ENCODE peak calls at places on chromosomes 4 and X, in nine cellular contexts. Z, W, B, H, P, X, G, E and L are unnamed samples.

GRCh38 chrX:24607616-24608015 is 39.5 kb downstream of the PCYT1B start:
- DNase-seq in Z (no peak), W (no peak), B (no peak), H (no peak), P (no peak), X (no peak), G (no peak), E (no peak), L (no peak)

GRCh38 chr4:37793562-37793961 is 32.9 kb upstream of the PGM2 start:
- DNase-seq in Z (peak; percentile 3), W (peak; percentile 25), B (no peak), H (no peak), P (no peak), X (peak; percentile 47), G (peak; percentile 60), E (no peak), L (peak; percentile 29)

GRCh38 chr4:73311428-73311827 is 52.8 kb upstream of the ANKRD17 start:
- DNase-seq in Z (peak; percentile 23), W (no peak), B (peak; percentile 50), H (no peak), P (no peak), X (peak; percentile 77), G (peak; percentile 75), E (no peak), L (peak; percentile 62)

GRCh38 chrX:151825927-151826471 is 86.7 kb upstream of the MAGEA4 start:
- DNase-seq in Z (peak; percentile 59), W (no peak), B (no peak), H (no peak), P (no peak), X (peak; percentile 33), G (peak; percentile 91), E (no peak), L (no peak)

GRCh38 chr4:4572821-4573220 is 31.0 kb upstream of the STX18 start:
- DNase-seq in Z (no peak), W (no peak), B (no peak), H (no peak), P (no peak), X (no peak), G (peak; percentile 13), E (no peak), L (no peak)

GRCh38 chr4:143531368-143531767 is 17.9 kb downstream of the SMARCA5 start:
- DNase-seq in Z (no peak), W (no peak), B (no peak), H (no peak), P (no peak), X (peak; percentile 17), G (peak; percentile 57), E (no peak), L (peak; percentile 60)

GRCh38 chrX:48665991-48666390 is 17.6 kb upstream of the WAS start:
- DNase-seq in Z (no peak), W (no peak), B (no peak), H (no peak), P (no peak), X (no peak), G (no peak), E (no peak), L (no peak)

GRCh38 chr4:140300271-140300970 is 73.0 kb upstream of the SCOC start:
- DNase-seq in Z (peak; percentile 89), W (peak; percentile 5), B (no peak), H (no peak), P (no peak), X (no peak), G (peak; percentile 48), E (peak; percentile 14), L (no peak)

GRCh38 chr4:39062094-39062493 is at the start of gene KLHL5:
- DNase-seq in Z (no peak), W (no peak), B (no peak), H (no peak), P (no peak), X (peak; percentile 34), G (peak; percentile 19), E (peak; percentile 61), L (no peak)

GRCh38 chr4:104969394-104970066 is 177.1 kb upstream of the TET2 start:
- DNase-seq in Z (peak; percentile 7), W (no peak), B (no peak), H (no peak), P (no peak), X (peak; percentile 10), G (no peak), E (no peak), L (no peak)

GRCh38 chrX:14865201-14865600 is 7.7 kb downstream of the FANCB start:
- DNase-seq in Z (no peak), W (no peak), B (no peak), H (no peak), P (no peak), X (peak; percentile 1), G (peak; percentile 59), E (no peak), L (no peak)